ENCODE peak calls at places on chromosomes 16 and 17, in ten cellular contexts. One of them, this sample, is unnamed.
A peak's percentile ranks its signal among the peaks of the same experiment; 100 is the strongest.

GRCh38 chr16:50884066-50884860 is 142.4 kb downstream of the CYLD start:
- DNase-seq in SK-N-SH: peak; percentile 48
- DNase-seq in ecto neural progenitor cell: peak; percentile 68
- DNase-seq in retinal pigment epithelial cell: no peak
- DNase-seq in stimulated activated CD8-positive, alpha-beta memory T cell treated with anti-CD3 and anti-CD28 coated beads, Interleukin-4, amount 100 ng/mL, for 24 hours: peak; percentile 6
- DNase-seq in NCI-H345: no peak
- DNase-seq in caudate nucleus: no peak
- DNase-seq in non-pigmented ciliary epithelial cell: no peak
- DNase-seq in stimulated activated naive CD8-positive, alpha-beta T cell treated with anti-CD3 and anti-CD28 coated beads, Interleukin-15, Interleukin-2, amounts not matched to agents 100 U/mL and 50 U/mL, for 24 hours: peak; percentile 59
- DNase-seq in stimulated activated CD4-positive, alpha-beta T cell treated with anti-CD3 and anti-CD28 coated beads, Interleukin-2, amount 100 ng/mL, for 24 hours: peak; percentile 38
- DNase-seq in this sample: no peak

GRCh38 chr17:58335779-58336455 is 7.3 kb upstream of the TSPOAP1 start:
- DNase-seq in stimulated activated CD4-positive, alpha-beta T cell treated with anti-CD3 and anti-CD28 coated beads, Interleukin-2, amount 100 ng/mL, for 24 hours: peak; percentile 61
- DNase-seq in stimulated activated naive CD8-positive, alpha-beta T cell treated with anti-CD3 and anti-CD28 coated beads, Interleukin-15, Interleukin-2, amounts not matched to agents 100 U/mL and 50 U/mL, for 24 hours: peak; percentile 75
- DNase-seq in SK-N-SH: peak; percentile 78
- DNase-seq in ecto neural progenitor cell: peak; percentile 47
- DNase-seq in retinal pigment epithelial cell: no peak
- DNase-seq in stimulated activated CD8-positive, alpha-beta memory T cell treated with anti-CD3 and anti-CD28 coated beads, Interleukin-4, amount 100 ng/mL, for 24 hours: peak; percentile 49
- DNase-seq in non-pigmented ciliary epithelial cell: no peak
- DNase-seq in NCI-H345: no peak
- DNase-seq in caudate nucleus: no peak
- DNase-seq in this sample: peak; percentile 75

GRCh38 chr16:74480150-74481029 is 59.1 kb upstream of the CLEC18B start:
- DNase-seq in ecto neural progenitor cell: no peak
- DNase-seq in caudate nucleus: no peak
- DNase-seq in stimulated activated CD4-positive, alpha-beta T cell treated with anti-CD3 and anti-CD28 coated beads, Interleukin-2, amount 100 ng/mL, for 24 hours: no peak
- DNase-seq in stimulated activated naive CD8-positive, alpha-beta T cell treated with anti-CD3 and anti-CD28 coated beads, Interleukin-15, Interleukin-2, amounts not matched to agents 100 U/mL and 50 U/mL, for 24 hours: no peak
- DNase-seq in NCI-H345: no peak
- DNase-seq in retinal pigment epithelial cell: peak; percentile 4
- DNase-seq in stimulated activated CD8-positive, alpha-beta memory T cell treated with anti-CD3 and anti-CD28 coated beads, Interleukin-4, amount 100 ng/mL, for 24 hours: no peak
- DNase-seq in SK-N-SH: no peak
- DNase-seq in non-pigmented ciliary epithelial cell: no peak
- DNase-seq in this sample: no peak

GRCh38 chr17:39593371-39593770 is 14.3 kb downstream of the NEUROD2 start:
- DNase-seq in caudate nucleus: no peak
- DNase-seq in stimulated activated naive CD8-positive, alpha-beta T cell treated with anti-CD3 and anti-CD28 coated beads, Interleukin-15, Interleukin-2, amounts not matched to agents 100 U/mL and 50 U/mL, for 24 hours: no peak
- DNase-seq in stimulated activated CD8-positive, alpha-beta memory T cell treated with anti-CD3 and anti-CD28 coated beads, Interleukin-4, amount 100 ng/mL, for 24 hours: no peak
- DNase-seq in SK-N-SH: no peak
- DNase-seq in stimulated activated CD4-positive, alpha-beta T cell treated with anti-CD3 and anti-CD28 coated beads, Interleukin-2, amount 100 ng/mL, for 24 hours: no peak
- DNase-seq in retinal pigment epithelial cell: no peak
- DNase-seq in non-pigmented ciliary epithelial cell: no peak
- DNase-seq in NCI-H345: no peak
- DNase-seq in ecto neural progenitor cell: no peak
- DNase-seq in this sample: no peak

GRCh38 chr16:52487849-52488457 is 59.0 kb downstream of the TOX3 start:
- DNase-seq in NCI-H345: no peak
- DNase-seq in non-pigmented ciliary epithelial cell: no peak
- DNase-seq in stimulated activated naive CD8-positive, alpha-beta T cell treated with anti-CD3 and anti-CD28 coated beads, Interleukin-15, Interleukin-2, amounts not matched to agents 100 U/mL and 50 U/mL, for 24 hours: no peak
- DNase-seq in SK-N-SH: no peak
- DNase-seq in stimulated activated CD4-positive, alpha-beta T cell treated with anti-CD3 and anti-CD28 coated beads, Interleukin-2, amount 100 ng/mL, for 24 hours: no peak
- DNase-seq in retinal pigment epithelial cell: no peak
- DNase-seq in caudate nucleus: no peak
- DNase-seq in stimulated activated CD8-positive, alpha-beta memory T cell treated with anti-CD3 and anti-CD28 coated beads, Interleukin-4, amount 100 ng/mL, for 24 hours: no peak
- DNase-seq in ecto neural progenitor cell: no peak
- DNase-seq in this sample: no peak

GRCh38 chr17:44069974-44070454 is 521 bp upstream of the G6PC3 start:
- DNase-seq in SK-N-SH: no peak
- DNase-seq in stimulated activated CD8-positive, alpha-beta memory T cell treated with anti-CD3 and anti-CD28 coated beads, Interleukin-4, amount 100 ng/mL, for 24 hours: no peak
- DNase-seq in ecto neural progenitor cell: no peak
- DNase-seq in non-pigmented ciliary epithelial cell: no peak
- DNase-seq in stimulated activated naive CD8-positive, alpha-beta T cell treated with anti-CD3 and anti-CD28 coated beads, Interleukin-15, Interleukin-2, amounts not matched to agents 100 U/mL and 50 U/mL, for 24 hours: peak; percentile 19
- DNase-seq in caudate nucleus: no peak
- DNase-seq in NCI-H345: no peak
- DNase-seq in retinal pigment epithelial cell: no peak
- DNase-seq in stimulated activated CD4-positive, alpha-beta T cell treated with anti-CD3 and anti-CD28 coated beads, Interleukin-2, amount 100 ng/mL, for 24 hours: no peak
- DNase-seq in this sample: no peak

GRCh38 chr16:11384956-11385586 is 39.8 kb downstream of the RMI2 start:
- DNase-seq in stimulated activated CD4-positive, alpha-beta T cell treated with anti-CD3 and anti-CD28 coated beads, Interleukin-2, amount 100 ng/mL, for 24 hours: no peak
- DNase-seq in NCI-H345: no peak
- DNase-seq in caudate nucleus: no peak
- DNase-seq in retinal pigment epithelial cell: no peak
- DNase-seq in stimulated activated naive CD8-positive, alpha-beta T cell treated with anti-CD3 and anti-CD28 coated beads, Interleukin-15, Interleukin-2, amounts not matched to agents 100 U/mL and 50 U/mL, for 24 hours: no peak
- DNase-seq in ecto neural progenitor cell: no peak
- DNase-seq in stimulated activated CD8-positive, alpha-beta memory T cell treated with anti-CD3 and anti-CD28 coated beads, Interleukin-4, amount 100 ng/mL, for 24 hours: no peak
- DNase-seq in non-pigmented ciliary epithelial cell: no peak
- DNase-seq in SK-N-SH: no peak
- DNase-seq in this sample: no peak

GRCh38 chr16:11254913-11255736 is 879 bp downstream of the SOCS1 start:
- DNase-seq in stimulated activated naive CD8-positive, alpha-beta T cell treated with anti-CD3 and anti-CD28 coated beads, Interleukin-15, Interleukin-2, amounts not matched to agents 100 U/mL and 50 U/mL, for 24 hours: peak; percentile 54
- DNase-seq in SK-N-SH: peak; percentile 73
- DNase-seq in stimulated activated CD4-positive, alpha-beta T cell treated with anti-CD3 and anti-CD28 coated beads, Interleukin-2, amount 100 ng/mL, for 24 hours: peak; percentile 61
- DNase-seq in non-pigmented ciliary epithelial cell: no peak
- DNase-seq in stimulated activated CD8-positive, alpha-beta memory T cell treated with anti-CD3 and anti-CD28 coated beads, Interleukin-4, amount 100 ng/mL, for 24 hours: peak; percentile 40
- DNase-seq in NCI-H345: peak; percentile 37
- DNase-seq in ecto neural progenitor cell: peak; percentile 71
- DNase-seq in retinal pigment epithelial cell: no peak
- DNase-seq in caudate nucleus: no peak
- DNase-seq in this sample: peak; percentile 32

GRCh38 chr16:68732068-68732680 is 4.9 kb upstream of the CDH1 start:
- DNase-seq in NCI-H345: peak; percentile 42
- DNase-seq in SK-N-SH: peak; percentile 61
- DNase-seq in stimulated activated CD8-positive, alpha-beta memory T cell treated with anti-CD3 and anti-CD28 coated beads, Interleukin-4, amount 100 ng/mL, for 24 hours: no peak
- DNase-seq in non-pigmented ciliary epithelial cell: no peak
- DNase-seq in ecto neural progenitor cell: no peak
- DNase-seq in caudate nucleus: no peak
- DNase-seq in stimulated activated naive CD8-positive, alpha-beta T cell treated with anti-CD3 and anti-CD28 coated beads, Interleukin-15, Interleukin-2, amounts not matched to agents 100 U/mL and 50 U/mL, for 24 hours: no peak
- DNase-seq in retinal pigment epithelial cell: no peak
- DNase-seq in stimulated activated CD4-positive, alpha-beta T cell treated with anti-CD3 and anti-CD28 coated beads, Interleukin-2, amount 100 ng/mL, for 24 hours: no peak
- DNase-seq in this sample: no peak

GRCh38 chr17:72575542-72576233 is 454.9 kb downstream of the SOX9 start:
- DNase-seq in ecto neural progenitor cell: no peak
- DNase-seq in retinal pigment epithelial cell: no peak
- DNase-seq in NCI-H345: no peak
- DNase-seq in non-pigmented ciliary epithelial cell: no peak
- DNase-seq in caudate nucleus: no peak
- DNase-seq in stimulated activated CD8-positive, alpha-beta memory T cell treated with anti-CD3 and anti-CD28 coated beads, Interleukin-4, amount 100 ng/mL, for 24 hours: no peak
- DNase-seq in stimulated activated CD4-positive, alpha-beta T cell treated with anti-CD3 and anti-CD28 coated beads, Interleukin-2, amount 100 ng/mL, for 24 hours: no peak
- DNase-seq in SK-N-SH: no peak
- DNase-seq in stimulated activated naive CD8-positive, alpha-beta T cell treated with anti-CD3 and anti-CD28 coated beads, Interleukin-15, Interleukin-2, amounts not matched to agents 100 U/mL and 50 U/mL, for 24 hours: no peak
- DNase-seq in this sample: no peak

GRCh38 chr17:58811301-58811700 is 55.6 kb downstream of the PPM1E start:
- DNase-seq in stimulated activated CD8-positive, alpha-beta memory T cell treated with anti-CD3 and anti-CD28 coated beads, Interleukin-4, amount 100 ng/mL, for 24 hours: no peak
- DNase-seq in NCI-H345: no peak
- DNase-seq in caudate nucleus: no peak
- DNase-seq in retinal pigment epithelial cell: no peak
- DNase-seq in stimulated activated CD4-positive, alpha-beta T cell treated with anti-CD3 and anti-CD28 coated beads, Interleukin-2, amount 100 ng/mL, for 24 hours: no peak
- DNase-seq in stimulated activated naive CD8-positive, alpha-beta T cell treated with anti-CD3 and anti-CD28 coated beads, Interleukin-15, Interleukin-2, amounts not matched to agents 100 U/mL and 50 U/mL, for 24 hours: no peak
- DNase-seq in ecto neural progenitor cell: no peak
- DNase-seq in non-pigmented ciliary epithelial cell: no peak
- DNase-seq in SK-N-SH: no peak
- DNase-seq in this sample: no peak

GRCh38 chr17:30273373-30273772 is 18.4 kb downstream of the BLMH start:
- DNase-seq in retinal pigment epithelial cell: no peak
- DNase-seq in stimulated activated CD8-positive, alpha-beta memory T cell treated with anti-CD3 and anti-CD28 coated beads, Interleukin-4, amount 100 ng/mL, for 24 hours: no peak
- DNase-seq in non-pigmented ciliary epithelial cell: no peak
- DNase-seq in SK-N-SH: no peak
- DNase-seq in ecto neural progenitor cell: no peak
- DNase-seq in stimulated activated CD4-positive, alpha-beta T cell treated with anti-CD3 and anti-CD28 coated beads, Interleukin-2, amount 100 ng/mL, for 24 hours: no peak
- DNase-seq in NCI-H345: no peak
- DNase-seq in caudate nucleus: no peak
- DNase-seq in stimulated activated naive CD8-positive, alpha-beta T cell treated with anti-CD3 and anti-CD28 coated beads, Interleukin-15, Interleukin-2, amounts not matched to agents 100 U/mL and 50 U/mL, for 24 hours: no peak
- DNase-seq in this sample: no peak

GRCh38 chr17:81340606-81341346 is 45.7 kb upstream of the SLC38A10 start:
- DNase-seq in NCI-H345: no peak
- DNase-seq in SK-N-SH: peak; percentile 74
- DNase-seq in stimulated activated CD8-positive, alpha-beta memory T cell treated with anti-CD3 and anti-CD28 coated beads, Interleukin-4, amount 100 ng/mL, for 24 hours: no peak
- DNase-seq in stimulated activated naive CD8-positive, alpha-beta T cell treated with anti-CD3 and anti-CD28 coated beads, Interleukin-15, Interleukin-2, amounts not matched to agents 100 U/mL and 50 U/mL, for 24 hours: no peak
- DNase-seq in retinal pigment epithelial cell: no peak
- DNase-seq in ecto neural progenitor cell: peak; percentile 64
- DNase-seq in non-pigmented ciliary epithelial cell: no peak
- DNase-seq in caudate nucleus: no peak
- DNase-seq in stimulated activated CD4-positive, alpha-beta T cell treated with anti-CD3 and anti-CD28 coated beads, Interleukin-2, amount 100 ng/mL, for 24 hours: no peak
- DNase-seq in this sample: no peak

GRCh38 chr16:11100239-11100750 is 155.7 kb downstream of the SOCS1 start:
- DNase-seq in retinal pigment epithelial cell: peak; percentile 72
- DNase-seq in stimulated activated CD4-positive, alpha-beta T cell treated with anti-CD3 and anti-CD28 coated beads, Interleukin-2, amount 100 ng/mL, for 24 hours: peak; percentile 59
- DNase-seq in stimulated activated CD8-positive, alpha-beta memory T cell treated with anti-CD3 and anti-CD28 coated beads, Interleukin-4, amount 100 ng/mL, for 24 hours: peak; percentile 45
- DNase-seq in caudate nucleus: no peak
- DNase-seq in non-pigmented ciliary epithelial cell: peak; percentile 98
- DNase-seq in SK-N-SH: no peak
- DNase-seq in ecto neural progenitor cell: peak; percentile 61
- DNase-seq in NCI-H345: no peak
- DNase-seq in stimulated activated naive CD8-positive, alpha-beta T cell treated with anti-CD3 and anti-CD28 coated beads, Interleukin-15, Interleukin-2, amounts not matched to agents 100 U/mL and 50 U/mL, for 24 hours: peak; percentile 66
- DNase-seq in this sample: no peak

GRCh38 chr16:78230832-78231231 is 131.4 kb downstream of the WWOX start:
- DNase-seq in NCI-H345: no peak
- DNase-seq in stimulated activated CD8-positive, alpha-beta memory T cell treated with anti-CD3 and anti-CD28 coated beads, Interleukin-4, amount 100 ng/mL, for 24 hours: no peak
- DNase-seq in retinal pigment epithelial cell: no peak
- DNase-seq in ecto neural progenitor cell: no peak
- DNase-seq in non-pigmented ciliary epithelial cell: no peak
- DNase-seq in SK-N-SH: no peak
- DNase-seq in caudate nucleus: no peak
- DNase-seq in stimulated activated naive CD8-positive, alpha-beta T cell treated with anti-CD3 and anti-CD28 coated beads, Interleukin-15, Interleukin-2, amounts not matched to agents 100 U/mL and 50 U/mL, for 24 hours: no peak
- DNase-seq in stimulated activated CD4-positive, alpha-beta T cell treated with anti-CD3 and anti-CD28 coated beads, Interleukin-2, amount 100 ng/mL, for 24 hours: no peak
- DNase-seq in this sample: no peak